ENCODE peak calls at places on chromosomes 7 and 10, in four cellular contexts. T is HepG2, N is H1, K is A549. X is an unnamed sample.

GRCh38 chr10:15324113-15324512 is 47.0 kb downstream of the FAM171A1 start:
- DNase-seq in T (no peak), N (no peak), K (no peak), X (no peak)

GRCh38 chr7:33743594-33743993 is 161.7 kb upstream of the BMPER start:
- DNase-seq in T (no peak), N (no peak), K (no peak), X (no peak)

GRCh38 chr7:38756521-38756920 is 125.3 kb upstream of the AMPH start:
- DNase-seq in T (no peak), N (no peak), K (no peak), X (no peak)

GRCh38 chr10:46226232-46226631 is 60.6 kb upstream of the ANTXRL start:
- DNase-seq in T (no peak), N (no peak), K (no peak), X (no peak)

GRCh38 chr7:31102973-31103850 is 51.1 kb downstream of the ADCYAP1R1 start:
- DNase-seq in T (no peak), N (no peak), K (no peak), X (no peak)

GRCh38 chr10:133139561-133140065 is 20.4 kb upstream of the KNDC1 start:
- DNase-seq in T (no peak), N (no peak), K (no peak), X (no peak)

GRCh38 chr10:43846187-43846680 is 197.6 kb upstream of the ZNF32 start:
- DNase-seq in T (no peak), N (no peak), K (no peak), X (no peak)

GRCh38 chr7:52500796-52501195 is 534.6 kb upstream of the POM121L12 start:
- DNase-seq in T (no peak), N (no peak), K (no peak), X (no peak)

GRCh38 chr10:287029-287428 is 151.8 kb downstream of the ZMYND11 start:
- DNase-seq in T (no peak), N (no peak), K (no peak), X (no peak)

GRCh38 chr7:97499204-97499603 is 232.7 kb upstream of the TAC1 start:
- DNase-seq in T (peak), N (peak), K (peak), X (peak)

GRCh38 chr10:55146032-55146431 is 345.0 kb upstream of the PCDH15 start:
- DNase-seq in T (no peak), N (no peak), K (no peak), X (no peak)

GRCh38 chr10:44196336-44196735 is 188.6 kb downstream of the CXCL12 start:
- DNase-seq in T (no peak), N (no peak), K (no peak), X (no peak)

GRCh38 chr10:92434385-92434784 is 139.5 kb downstream of the IDE start:
- DNase-seq in T (no peak), N (no peak), K (no peak), X (no peak)

GRCh38 chr7:118918556-118918955 is 694.1 kb downstream of the ANKRD7 start:
- DNase-seq in T (peak), N (no peak), K (no peak), X (no peak)

GRCh38 chr10:118522791-118523498 is 72.5 kb downstream of the PRLHR start:
- DNase-seq in T (no peak), N (no peak), K (no peak), X (no peak)

GRCh38 chr7:63925626-63926460 is 72.8 kb upstream of the ZNF722 start:
- DNase-seq in T (no peak), N (no peak), K (no peak), X (no peak)

GRCh38 chr7:5284304-5285281 is 1.9 kb downstream of the SLC29A4 start:
- DNase-seq in T (peak), N (peak), K (peak), X (peak)

GRCh38 chr10:49113741-49114141 is 1.6 kb downstream of the VSTM4 start:
- DNase-seq in T (no peak), N (no peak), K (no peak), X (no peak)

GRCh38 chr10:3776796-3777571 is 8.0 kb downstream of the KLF6 start:
- DNase-seq in T (peak), N (no peak), K (no peak), X (no peak)

GRCh38 chr7:57308631-57309408 is 141.2 kb upstream of the ZNF716 start:
- DNase-seq in T (no peak), N (no peak), K (no peak), X (peak)

GRCh38 chr10:69489506-69490090 is 38.3 kb downstream of the TSPAN15 start:
- DNase-seq in T (no peak), N (no peak), K (no peak), X (no peak)

GRCh38 chr10:96642973-96643372 is 56.2 kb upstream of the TM9SF3 start:
- DNase-seq in T (peak), N (peak), K (no peak), X (peak)
- TF ChIP-seq MAX in T (no peak), N (no peak), K (no peak), X (no peak)

GRCh38 chr10:18713077-18713476 is 53.8 kb downstream of the ARL5B start:
- DNase-seq in T (peak), N (no peak), K (peak), X (no peak)
- TF ChIP-seq MAX in T (no peak), N (no peak), K (no peak), X (no peak)

GRCh38 chr7:80107278-80107677 is 27.4 kb upstream of the GNAI1 start:
- DNase-seq in T (no peak), N (no peak), K (no peak), X (no peak)
- TF ChIP-seq MAX in T (no peak), N (no peak), K (no peak), X (no peak)

DNA sequence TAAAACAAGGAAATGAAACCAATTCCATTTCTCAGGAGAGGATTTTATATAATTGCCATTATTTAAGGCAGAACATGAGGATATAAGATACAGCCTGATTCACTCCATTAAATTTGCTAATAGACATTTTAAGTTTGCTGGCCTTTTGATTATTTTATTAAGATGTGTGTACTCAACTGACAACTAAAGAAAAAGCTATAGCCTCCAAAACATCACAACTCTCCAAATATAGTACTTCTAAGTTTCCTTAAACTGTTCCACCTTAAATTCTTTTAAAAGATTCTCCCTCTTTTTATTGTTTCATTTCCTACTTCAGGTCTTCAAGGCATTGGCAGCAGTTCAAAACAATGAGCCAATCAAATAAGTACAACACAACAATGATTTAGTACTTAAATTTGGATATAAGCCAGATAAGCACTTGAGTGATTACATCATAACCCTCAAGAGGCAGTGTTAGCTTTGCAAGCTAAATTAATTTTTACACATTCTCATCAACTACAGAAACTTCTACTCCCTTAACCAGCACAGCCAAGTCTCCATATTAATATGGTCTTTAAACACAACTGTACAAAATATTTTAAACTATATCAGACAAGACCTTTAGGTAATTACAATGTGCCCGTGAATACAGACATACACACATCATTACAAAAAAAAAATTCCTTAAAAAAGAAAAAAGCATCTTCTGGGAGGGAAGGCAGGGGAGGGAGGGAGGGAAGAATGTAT is 121.8 kb downstream of the KMT2C start:
- DNase-seq in T (no peak), N (no peak), K (peak), X (no peak)
- TF ChIP-seq MAX in T (no peak), N (no peak), K (no peak), X (no peak)

GRCh38 chr7:69764681-69765080 is 166.4 kb downstream of the AUTS2 start:
- DNase-seq in T (no peak), N (no peak), K (no peak), X (no peak)
- TF ChIP-seq MAX in T (no peak), N (no peak), K (no peak), X (no peak)

GRCh38 chr10:78331391-78331922 is 297.8 kb downstream of the RPS24 start:
- DNase-seq in T (no peak), N (no peak), K (no peak), X (no peak)

GRCh38 chr10:78328592-78329404 is 295.1 kb downstream of the RPS24 start:
- DNase-seq in T (no peak), N (no peak), K (no peak), X (no peak)

GRCh38 chr10:78332699-78333098 is 299.0 kb downstream of the RPS24 start:
- DNase-seq in T (no peak), N (no peak), K (no peak), X (no peak)

GRCh38 chr10:78332013-78332412 is 298.4 kb downstream of the RPS24 start:
- DNase-seq in T (no peak), N (no peak), K (no peak), X (no peak)

DNA sequence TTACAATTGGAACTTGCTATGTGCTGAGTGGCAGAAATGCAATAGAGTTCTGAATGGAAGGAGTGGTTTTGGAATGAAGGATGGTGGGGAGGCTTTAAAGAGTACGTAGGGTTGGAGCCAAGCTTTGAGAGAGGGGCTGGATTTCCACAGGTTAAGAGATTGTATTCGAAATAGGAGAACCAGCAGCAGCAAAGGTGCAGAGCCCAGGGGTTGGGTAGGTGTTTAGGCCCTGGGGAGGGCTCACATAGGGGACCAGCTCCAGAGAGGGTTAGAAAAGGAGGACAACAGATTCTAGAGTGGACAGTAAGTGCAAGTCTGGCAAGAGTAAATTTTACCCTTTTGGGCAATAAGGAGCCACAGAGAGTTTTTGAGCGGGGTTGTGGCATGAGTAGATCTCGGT is 297.2 kb downstream of the RPS24 start:
- DNase-seq in T (no peak), N (no peak), K (no peak), X (no peak)
- TF ChIP-seq MAX in T (no peak), N (no peak), K (no peak), X (no peak)

GRCh38 chr7:47557986-47558670 is 23.8 kb downstream of the TNS3 start:
- DNase-seq in T (no peak), N (no peak), K (no peak), X (no peak)
- TF ChIP-seq MAX in T (no peak), N (no peak), K (peak), X (no peak)